ENCODE peak calls at places on chromosomes 11 and 22, in eight cellular contexts. C, L, Y, M, N, V, W and U are unnamed samples.

GRCh38 chr11:87176044-87176443 is 138.3 kb downstream of the TMEM135 start:
- DNase-seq in N (no peak), V (no peak), W (no peak), L (no peak), C (peak), M (peak), Y (no peak), U (no peak)

GRCh38 chr22:25569983-25570382 is 5.5 kb downstream of the GRK3 start:
- DNase-seq in L (no peak), Y (no peak), W (no peak), V (no peak), N (no peak), C (no peak), M (no peak), U (no peak)

GRCh38 chr11:303359-303758 is 4.0 kb upstream of the IFITM5 start:
- DNase-seq in Y (no peak), W (no peak), M (no peak), N (no peak), C (no peak), L (no peak), V (no peak), U (no peak)

GRCh38 chr11:27329867-27330632 is 33.0 kb downstream of the CCDC34 start:
- DNase-seq in W (no peak), C (no peak), N (no peak), Y (no peak), M (no peak), L (no peak), V (no peak), U (no peak)

GRCh38 chr22:32416556-32417085 is 4.6 kb upstream of the RTCB start:
- DNase-seq in V (no peak), N (no peak), C (no peak), Y (no peak), W (no peak), L (no peak), M (no peak), U (no peak)

GRCh38 chr11:60810151-60810550 is 25.0 kb downstream of the MS4A10 start:
- DNase-seq in M (no peak), C (no peak), Y (no peak), V (no peak), L (no peak), W (no peak), N (no peak), U (no peak)

GRCh38 chr11:30326114-30326783 is 3.3 kb downstream of the ARL14EP start:
- DNase-seq in L (no peak), M (peak), V (no peak), W (no peak), N (no peak), C (no peak), Y (no peak), U (no peak)

GRCh38 chr22:23834830-23835772 is 3.7 kb downstream of the DERL3 start:
- DNase-seq in W (peak), V (no peak), C (no peak), Y (no peak), N (no peak), L (no peak), M (no peak), U (no peak)

GRCh38 chr11:43643898-43644625 is 36.5 kb upstream of the HSD17B12 start:
- DNase-seq in L (peak), N (peak), M (peak), Y (peak), W (peak), V (peak), C (peak), U (peak)

GRCh38 chr22:32841175-32841574 is 39.7 kb downstream of the TIMP3 start:
- DNase-seq in V (no peak), M (no peak), Y (no peak), N (no peak), W (no peak), C (no peak), L (no peak), U (no peak)

GRCh38 chr11:64233913-64234839 is at the start of gene VEGFB:
- DNase-seq in V (peak), C (peak), M (peak), N (peak), L (no peak), Y (peak), W (peak), U (no peak)

GRCh38 chr11:78722786-78723185 is 148.1 kb upstream of the NARS2 start:
- DNase-seq in N (no peak), C (no peak), W (no peak), M (no peak), L (no peak), V (no peak), Y (no peak), U (no peak)

GRCh38 chr11:56659755-56660154 is 3.7 kb upstream of the OR5AR1 start:
- DNase-seq in N (no peak), M (no peak), C (no peak), V (no peak), Y (no peak), L (no peak), W (no peak), U (peak)

GRCh38 chr22:19360300-19360792 is 68.8 kb upstream of the CLTCL1 start:
- DNase-seq in C (no peak), W (no peak), M (no peak), Y (no peak), V (no peak), L (no peak), N (no peak), U (no peak)

GRCh38 chr11:112623057-112623456 is 338.2 kb upstream of the NCAM1 start:
- DNase-seq in M (no peak), Y (no peak), L (no peak), W (no peak), N (no peak), C (no peak), V (no peak), U (no peak)

GRCh38 chr11:17927041-17927440 is 85.8 kb downstream of the SERGEF start:
- DNase-seq in W (no peak), L (no peak), M (no peak), V (no peak), N (no peak), Y (no peak), C (no peak), U (no peak)

GRCh38 chr11:121517996-121518395 is 65.2 kb upstream of the SORL1-AS1 start:
- DNase-seq in M (no peak), Y (no peak), N (no peak), V (no peak), C (no peak), W (no peak), L (no peak), U (no peak)

GRCh38 chr11:19715373-19715772 is 2.7 kb downstream of the NAV2 start:
- DNase-seq in W (no peak), V (no peak), M (peak), C (peak), N (no peak), L (no peak), Y (no peak), U (no peak)

GRCh38 chr11:66559141-66559861 is 9.1 kb downstream of the CTSF start:
- DNase-seq in C (no peak), M (no peak), N (peak), V (no peak), L (no peak), W (peak), Y (no peak), U (peak)

GRCh38 chr22:20239063-20239950 is 28.8 kb downstream of the RTN4R start:
- DNase-seq in N (no peak), W (no peak), C (peak), Y (no peak), L (no peak), V (no peak), M (peak), U (no peak)

GRCh38 chr11:123475478-123475877 is 45.4 kb downstream of the GRAMD1B start:
- DNase-seq in N (no peak), Y (no peak), W (no peak), L (no peak), C (peak), V (no peak), M (peak), U (no peak)

GRCh38 chr11:86681039-86681745 is 8.8 kb upstream of the ME3 start:
- DNase-seq in M (no peak), N (no peak), W (no peak), V (no peak), Y (no peak), C (no peak), L (no peak), U (no peak)

GRCh38 chr11:19921976-19922688 is 209.5 kb downstream of the NAV2 start:
- DNase-seq in C (no peak), Y (no peak), N (no peak), L (no peak), M (peak), V (no peak), W (no peak), U (no peak)

GRCh38 chr22:40238425-40239344 is 61.0 kb downstream of the TNRC6B start:
- DNase-seq in V (no peak), C (peak), W (no peak), M (peak), N (no peak), L (no peak), Y (no peak), U (no peak)

GRCh38 chr11:16793511-16793910 is 55.1 kb downstream of the C11orf58 start:
- DNase-seq in C (no peak), M (no peak), Y (no peak), V (no peak), L (no peak), N (no peak), W (no peak), U (no peak)

GRCh38 chr11:32045456-32045855 is 45.4 kb upstream of the RCN1 start:
- DNase-seq in Y (no peak), M (no peak), N (no peak), L (no peak), C (no peak), W (no peak), V (no peak), U (no peak)

GRCh38 chr11:122085264-122085663 is 30.8 kb downstream of the BLID start:
- DNase-seq in N (no peak), L (no peak), M (peak), W (no peak), Y (no peak), C (peak), V (no peak), U (no peak)

GRCh38 chr11:55697817-55698216 is 35.8 kb downstream of the OR4C6 start:
- DNase-seq in M (no peak), W (no peak), L (no peak), V (no peak), C (no peak), N (no peak), Y (no peak), U (no peak)

GRCh38 chr11:118519549-118519948 is 7.7 kb upstream of the TTC36 start:
- DNase-seq in M (no peak), Y (no peak), C (no peak), L (no peak), W (no peak), V (no peak), N (no peak), U (no peak)

GRCh38 chr11:61059260-61059752 is 43.0 kb upstream of the CD5 start:
- DNase-seq in C (no peak), M (no peak), L (no peak), V (no peak), W (no peak), N (no peak), Y (no peak), U (no peak)

GRCh38 chr22:42360348-42360747 is 71.9 kb downstream of the NFAM1 start:
- DNase-seq in N (no peak), V (no peak), Y (no peak), C (no peak), M (no peak), L (no peak), W (no peak), U (no peak)

GRCh38 chr11:68067991-68068390 is 29.2 kb downstream of the TCIRG1 start:
- DNase-seq in M (no peak), W (no peak), L (no peak), Y (no peak), V (no peak), C (no peak), N (no peak), U (no peak)

GRCh38 chr11:76288166-76288978 is 82.1 kb upstream of the WNT11 start:
- DNase-seq in C (no peak), W (no peak), V (no peak), L (no peak), M (no peak), N (no peak), Y (peak), U (no peak)

GRCh38 chr22:50314455-50315288 is 7.2 kb upstream of the PLXNB2 start:
- DNase-seq in M (no peak), L (no peak), V (no peak), C (no peak), Y (peak), N (peak), W (no peak), U (peak)

GRCh38 chr11:111605681-111606080 is 3.4 kb downstream of the SIK2 start:
- DNase-seq in M (no peak), V (no peak), N (no peak), W (no peak), L (no peak), C (no peak), Y (no peak), U (no peak)